ENCODE peak calls at places on chromosome 14, in nine cellular contexts. R, E, B, Y, T, L, O, G and C are unnamed samples.

GRCh38 chr14:97468220-97468619 is 671.0 kb downstream of the VRK1 start:
- DNase-seq in R (no peak), E (no peak), B (no peak), Y (no peak), T (no peak), L (peak), O (no peak), G (no peak), C (no peak)

GRCh38 chr14:36222952-36223468 is 46.5 kb upstream of the PTCSC3 start:
- DNase-seq in R (no peak), E (no peak), B (no peak), Y (no peak), T (no peak), L (no peak), O (no peak), G (no peak), C (no peak)

GRCh38 chr14:75911883-75912282 is 69.9 kb downstream of the TGFB3 start:
- DNase-seq in R (no peak), E (no peak), B (no peak), Y (no peak), T (no peak), L (peak), O (no peak), G (peak), C (peak)

GRCh38 chr14:47674148-47674545 is 1.3 kb downstream of the MDGA2 start:
- DNase-seq in R (no peak), E (no peak), B (no peak), Y (no peak), T (no peak), L (peak), O (no peak), G (peak), C (peak)

GRCh38 chr14:75497191-75497590 is 25.1 kb upstream of the BATF start:
- DNase-seq in R (no peak), E (no peak), B (no peak), Y (no peak), T (no peak), L (no peak), O (no peak), G (no peak), C (no peak)

GRCh38 chr14:57378661-57379060 is 11.7 kb upstream of the NAA30 start:
- DNase-seq in R (no peak), E (no peak), B (no peak), Y (no peak), T (no peak), L (no peak), O (no peak), G (no peak), C (peak)

GRCh38 chr14:23306412-23307145 is at the start of gene BCL2L2:
- DNase-seq in R (peak), E (peak), B (peak), Y (peak), T (peak), L (peak), O (peak), G (peak), C (peak)

GRCh38 chr14:60724080-60724618 is at the start of gene SIX4:
- DNase-seq in R (peak), E (peak), B (peak), Y (peak), T (peak), L (peak), O (peak), G (peak), C (peak)

DNA sequence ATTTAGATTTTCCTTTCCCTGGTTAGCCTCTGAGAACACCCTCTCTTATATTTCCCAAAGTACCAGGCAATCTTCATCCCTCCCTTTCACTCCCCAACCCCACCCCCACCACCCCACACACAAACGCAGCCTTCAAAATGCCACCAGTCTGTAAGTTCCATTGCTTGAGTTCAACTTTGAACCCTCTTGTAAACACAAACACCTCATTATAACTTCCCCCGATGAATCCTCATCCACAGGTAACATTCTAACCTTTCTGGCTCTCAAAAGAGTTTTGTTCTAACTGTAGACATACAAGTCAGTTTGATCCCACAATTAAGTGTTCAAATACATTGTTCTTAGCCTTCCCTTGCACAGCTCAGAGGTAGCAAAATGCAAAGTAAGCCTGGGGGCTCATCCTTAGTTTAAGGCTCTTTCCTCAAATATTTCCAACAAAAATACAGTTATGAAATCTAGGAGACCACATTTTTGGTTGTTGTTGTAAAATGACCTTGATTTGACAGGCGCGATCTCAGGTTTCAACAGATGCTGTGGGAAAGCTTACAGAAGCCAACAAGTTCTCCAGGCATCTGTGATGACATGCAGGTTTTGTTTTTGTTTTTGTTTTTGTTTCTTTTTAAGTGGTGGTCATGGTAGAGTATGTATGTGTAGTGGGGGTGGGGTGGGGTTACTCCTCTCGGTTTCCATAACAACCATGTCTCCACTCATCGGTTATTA is 199.6 kb upstream of the FOXN3 start:
- DNase-seq in R (no peak), E (no peak), B (no peak), Y (no peak), T (no peak), L (peak), O (no peak), G (peak), C (peak)
- H3K4me3 ChIP-seq in R (no peak), E (peak), B (no peak), Y (peak), T (no peak), L (peak), O (peak), G (no peak), C (no peak)

GRCh38 chr14:67619446-67620216 is at the start of gene ARG2:
- DNase-seq in R (peak), E (peak), B (peak), Y (peak), T (peak), L (peak), O (peak), G (peak), C (peak)
- TF ChIP-seq CTCF in R (no peak), E (no peak), B (no peak), Y (no peak), T (no peak), L (no peak), O (no peak), G (no peak), C (no peak)

GRCh38 chr14:67963545-67963944 is 144.0 kb downstream of the RAD51B start:
- DNase-seq in R (no peak), E (no peak), B (no peak), Y (no peak), T (no peak), L (no peak), O (no peak), G (no peak), C (no peak)
- H3K4me3 ChIP-seq in R (peak), E (no peak), B (no peak), Y (no peak), T (no peak), L (no peak), O (peak), G (no peak), C (no peak)

GRCh38 chr14:21807975-21808374 is 134.4 kb upstream of the OR4E1 start:
- DNase-seq in R (no peak), E (no peak), B (no peak), Y (no peak), T (no peak), L (peak), O (no peak), G (no peak), C (no peak)
- TF ChIP-seq CTCF in R (no peak), E (no peak), B (no peak), Y (no peak), T (no peak), L (peak), O (no peak), G (no peak), C (no peak)

GRCh38 chr14:28867571-28867970 is 101.0 kb downstream of the FOXG1 start:
- DNase-seq in R (no peak), E (no peak), B (no peak), Y (no peak), T (no peak), L (no peak), O (no peak), G (no peak), C (peak)

GRCh38 chr14:28870033-28870564 is 103.5 kb downstream of the FOXG1 start:
- DNase-seq in R (no peak), E (no peak), B (no peak), Y (no peak), T (no peak), L (no peak), O (no peak), G (no peak), C (no peak)
- H3K4me3 ChIP-seq in R (no peak), E (no peak), B (no peak), Y (no peak), T (no peak), L (no peak), O (no peak), G (no peak), C (no peak)

DNA sequence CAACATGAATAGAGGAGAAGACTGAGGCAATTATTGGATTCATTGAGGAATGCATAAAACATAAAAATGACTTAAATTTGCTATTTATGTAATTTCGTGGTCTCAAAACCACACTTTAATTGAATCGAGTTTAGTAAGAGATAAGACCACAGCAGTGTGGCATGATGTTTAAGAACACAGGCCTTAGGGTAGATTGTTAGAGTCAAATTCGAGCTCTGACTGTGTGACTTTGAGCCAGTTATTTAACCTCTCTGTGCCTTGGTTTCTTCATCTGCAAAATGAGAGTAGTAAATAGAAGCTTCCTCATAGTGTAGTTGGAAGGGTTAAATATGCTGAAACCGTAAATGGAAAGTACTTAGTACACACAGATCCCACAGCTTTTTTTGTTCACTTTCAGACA is 9.3 kb upstream of the SSTR1 start:
- DNase-seq in R (no peak), E (no peak), B (no peak), Y (no peak), T (no peak), L (no peak), O (no peak), G (no peak), C (no peak)
- TF ChIP-seq CTCF in R (no peak), E (no peak), B (no peak), Y (no peak), T (no peak), L (no peak), O (no peak), G (no peak), C (no peak)

GRCh38 chr14:95998656-95999055 is 40.5 kb upstream of the C14orf132 start:
- DNase-seq in R (no peak), E (no peak), B (no peak), Y (no peak), T (no peak), L (no peak), O (no peak), G (no peak), C (peak)

GRCh38 chr14:95994593-95994928 is 44.6 kb upstream of the C14orf132 start:
- DNase-seq in R (no peak), E (no peak), B (no peak), Y (no peak), T (no peak), L (no peak), O (no peak), G (no peak), C (no peak)

DNA sequence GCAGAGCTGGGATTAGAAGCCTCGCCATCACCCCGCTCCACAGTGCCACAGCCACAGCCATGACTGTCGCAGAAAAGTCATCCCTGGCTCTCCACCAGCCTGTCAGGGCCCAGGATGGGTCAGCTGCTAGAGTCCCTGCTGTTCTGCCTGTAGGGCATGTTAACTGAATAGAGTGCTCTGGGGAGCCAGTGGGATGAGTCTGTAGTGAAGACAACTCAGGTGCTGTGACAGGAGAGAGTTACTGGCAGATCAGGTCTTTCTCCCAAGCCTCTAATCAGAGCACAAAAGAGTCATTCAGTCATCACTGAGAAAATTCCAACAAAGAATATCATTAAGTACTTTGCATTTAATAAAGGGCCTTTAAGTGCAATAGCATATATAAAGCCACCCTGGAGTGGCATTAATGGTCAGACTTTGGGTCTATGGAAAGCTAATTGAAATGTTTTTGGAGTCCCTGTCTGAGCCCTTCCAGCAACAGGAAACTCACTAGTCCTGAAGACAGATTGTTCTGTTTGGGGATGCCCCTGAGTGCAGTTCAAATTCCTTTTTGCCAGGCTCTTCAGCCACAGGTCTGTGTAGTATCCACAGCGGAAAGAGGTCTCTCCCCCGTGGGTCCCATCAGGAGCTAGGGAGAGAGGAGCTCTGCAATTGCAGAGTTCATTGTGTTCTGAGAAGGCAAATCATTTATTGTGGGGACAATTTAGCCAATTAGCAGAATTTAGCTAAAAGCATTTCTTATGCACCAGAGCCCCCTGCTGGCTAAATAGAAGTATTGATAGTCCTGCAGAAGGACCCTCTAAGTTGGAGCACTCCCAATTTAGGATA is 45.2 kb upstream of the C14orf132 start:
- DNase-seq in R (no peak), E (no peak), B (no peak), Y (no peak), T (peak), L (peak), O (no peak), G (peak), C (peak)
- H3K4me3 ChIP-seq in R (no peak), E (no peak), B (no peak), Y (no peak), T (no peak), L (no peak), O (no peak), G (no peak), C (no peak)

DNA sequence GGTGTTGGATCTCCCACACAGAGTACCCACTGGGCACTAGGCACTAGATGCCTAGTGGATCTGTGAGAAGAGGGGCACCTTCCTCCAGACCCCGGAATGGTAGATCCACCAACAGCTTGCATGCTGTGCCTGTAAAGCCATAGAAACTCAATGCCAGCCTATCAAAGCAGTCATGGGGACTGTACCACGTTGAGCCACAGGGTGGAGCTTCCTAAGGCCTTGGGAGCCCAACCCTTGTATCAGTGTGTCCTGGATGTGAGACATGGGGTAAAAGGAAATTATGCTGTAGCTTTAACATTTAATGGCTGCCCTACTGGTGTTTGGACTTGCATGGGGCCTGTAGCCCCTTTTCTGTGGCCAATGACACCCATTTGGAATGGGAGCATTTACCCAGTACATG is 1024.9 kb downstream of the TMEM121 start:
- DNase-seq in R (no peak), E (no peak), B (no peak), Y (no peak), T (no peak), L (no peak), O (no peak), G (no peak), C (no peak)
- TF ChIP-seq CTCF in R (no peak), E (no peak), B (no peak), Y (no peak), T (no peak), L (no peak), O (no peak), G (no peak), C (no peak)

DNA sequence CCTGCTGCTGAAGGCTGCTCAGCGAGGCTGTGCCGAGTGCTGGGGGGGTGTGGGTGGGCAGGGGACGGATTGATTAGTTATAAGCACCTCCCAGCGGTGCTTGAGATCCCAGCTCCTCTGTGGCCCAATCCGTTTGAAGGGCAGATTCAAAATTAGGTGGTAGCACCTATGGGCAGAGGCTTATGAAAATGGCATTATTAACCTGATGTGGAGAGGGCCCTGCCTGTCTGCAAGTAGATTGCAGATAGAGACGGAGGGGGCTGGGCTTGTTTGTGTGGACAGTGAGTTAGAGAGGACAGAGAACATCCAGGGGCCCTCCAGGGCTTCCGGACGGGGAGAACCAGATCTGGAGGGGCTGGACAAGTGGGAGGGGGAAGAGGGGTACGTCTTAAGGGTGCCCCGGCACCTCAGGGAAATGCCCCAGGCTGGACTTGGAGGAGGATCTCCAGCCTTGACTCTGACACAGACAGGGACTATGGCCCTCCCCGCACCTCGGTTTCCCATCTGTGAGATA is at the start of gene RTL1:
- DNase-seq in R (peak), E (no peak), B (peak), Y (no peak), T (no peak), L (peak), O (no peak), G (no peak), C (no peak)
- H3K4me3 ChIP-seq in R (no peak), E (no peak), B (peak), Y (no peak), T (no peak), L (peak), O (no peak), G (no peak), C (no peak)

DNA sequence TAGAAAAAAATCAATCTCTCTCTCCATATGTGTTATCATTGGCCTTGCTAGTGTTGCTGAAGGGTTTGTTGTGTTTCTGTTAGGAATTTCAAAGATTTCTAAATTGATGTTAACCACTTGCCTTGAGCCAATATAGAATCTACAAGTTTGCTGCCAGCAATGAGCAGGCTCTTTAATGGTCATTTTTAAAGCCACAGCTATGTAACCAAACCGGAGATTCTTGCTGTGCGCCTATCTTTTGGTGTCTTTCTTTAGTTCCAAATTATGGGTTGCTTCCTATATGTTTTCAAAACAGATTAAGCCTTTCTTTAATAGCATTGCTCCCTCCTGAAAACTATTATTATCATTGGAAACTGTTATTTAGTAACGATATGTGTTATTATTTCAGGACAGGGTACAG is 545.7 kb downstream of the DIO2 start:
- DNase-seq in R (no peak), E (no peak), B (no peak), Y (no peak), T (no peak), L (no peak), O (no peak), G (no peak), C (no peak)
- TF ChIP-seq CTCF in R (no peak), E (no peak), B (no peak), Y (no peak), T (no peak), L (no peak), O (no peak), G (no peak), C (no peak)